ENCODE peak calls at places on chromosome 1, in ten cellular contexts. A, G, L, K, B, H, Y, W, S and X are unnamed samples.
A peak's percentile ranks its signal among the peaks of the same experiment; 100 is the strongest.

GRCh38 chr1:28577052-28577678 is 14.9 kb upstream of the RAB42 start:
- DNase-seq in L (no peak), S (no peak), H (no peak), G (no peak), A (peak; percentile 49), Y (no peak), K (no peak), W (no peak), B (no peak), X (no peak)

GRCh38 chr1:239979469-239979868 is 112.2 kb upstream of the FMN2 start:
- DNase-seq in S (no peak), Y (no peak), K (no peak), A (no peak), G (no peak), W (no peak), L (no peak), B (no peak), H (no peak), X (no peak)

GRCh38 chr1:167442854-167443565 is 75.3 kb downstream of the CD247 start:
- DNase-seq in L (no peak), B (no peak), G (no peak), W (no peak), Y (no peak), H (no peak), K (no peak), A (no peak), S (no peak), X (no peak)

GRCh38 chr1:234186037-234186688 is 187.1 kb upstream of the COA6 start:
- DNase-seq in K (no peak), H (peak; percentile 22), W (no peak), A (no peak), L (no peak), S (no peak), G (peak; percentile 77), B (no peak), Y (no peak), X (no peak)

GRCh38 chr1:238177351-238177750 is 286.6 kb upstream of the ZP4 start:
- DNase-seq in A (no peak), G (no peak), S (no peak), W (no peak), B (no peak), K (no peak), L (no peak), H (no peak), Y (no peak), X (no peak)

GRCh38 chr1:207644852-207645631 is at the start of gene CR1L:
- DNase-seq in K (peak; percentile 86), L (peak; percentile 36), W (peak; percentile 9), A (no peak), G (no peak), S (peak; percentile 94), H (peak; percentile 90), B (peak; percentile 76), Y (no peak), X (peak; percentile 62)

GRCh38 chr1:116693759-116694482 is 26.4 kb upstream of the IGSF3 start:
- DNase-seq in H (no peak), Y (no peak), B (no peak), W (no peak), L (no peak), K (no peak), S (no peak), G (no peak), A (no peak), X (peak; percentile 33)

GRCh38 chr1:15765495-15766194 is 7.0 kb downstream of the FBLIM1 start:
- DNase-seq in S (no peak), B (no peak), H (no peak), G (peak; percentile 93), W (no peak), L (no peak), A (no peak), K (no peak), Y (no peak), X (no peak)

GRCh38 chr1:12011998-12012397 is 7.3 kb upstream of the MIIP start:
- DNase-seq in W (no peak), Y (no peak), K (peak; percentile 18), S (no peak), A (no peak), G (no peak), B (no peak), H (no peak), L (no peak), X (no peak)

GRCh38 chr1:179178965-179179364 is 50.5 kb downstream of the ABL2 start:
- DNase-seq in Y (no peak), H (no peak), L (no peak), B (no peak), A (no peak), S (no peak), W (peak; percentile 49), G (no peak), K (no peak), X (no peak)